ENCODE peak calls at places on chromosomes 16 and 17, in seven cellular contexts. F is Peyer's patch; Y is GM23338; H is small intestine; D is naive thymus-derived CD4-positive, alpha-beta T cell; I is sigmoid colon; P is pancreas. X is an unnamed sample. For H3K4me1, the result is how much of the 10 kb centered on the place peaks cover.

GRCh38 chr16:8714143-8714542 is 39.7 kb downstream of the ABAT start:
- DNase-seq in Y (peak), P (no peak), I (no peak), D (no peak), F (no peak), H (no peak), X (no peak)

GRCh38 chr16:72013888-72014538 is 5.5 kb downstream of the DHODH start:
- DNase-seq in Y (no peak), D (no peak), P (no peak), H (no peak), I (no peak), F (no peak), X (no peak)

GRCh38 chr16:86391987-86392386 is 118.3 kb upstream of the FOXF1 start:
- DNase-seq in Y (no peak), D (no peak), H (no peak), P (no peak), F (no peak), I (no peak), X (no peak)

GRCh38 chr16:64417711-64418227 is 704.1 kb downstream of the CDH11 start:
- DNase-seq in I (no peak), F (no peak), P (no peak), D (no peak), H (peak), Y (no peak), X (no peak)

GRCh38 chr17:43211480-43212402 is at the start of gene TMEM106A:
- DNase-seq in Y (peak), D (peak), I (peak), H (peak), F (peak), P (peak), X (peak)

GRCh38 chr16:13940397-13940933 is 20.5 kb downstream of the ERCC4 start:
- DNase-seq in Y (no peak), D (no peak), I (no peak), F (no peak), H (peak), P (no peak), X (no peak)

GRCh38 chr16:8962393-8963009 is 1.2 kb downstream of the USP7 start:
- DNase-seq in I (no peak), P (peak), F (peak), Y (peak), D (peak), H (peak), X (peak)

GRCh38 chr17:59357219-59357699 is 25.8 kb downstream of the YPEL2 start:
- DNase-seq in F (no peak), P (no peak), I (no peak), H (no peak), Y (no peak), D (no peak), X (no peak)

GRCh38 chr16:6081320-6081976 is 983.9 kb upstream of the EEF2KMT start:
- DNase-seq in D (no peak), Y (peak), H (peak), F (peak), I (no peak), P (no peak), X (no peak)

GRCh38 chr17:67594115-67594878 is 123.4 kb upstream of the NOL11 start:
- DNase-seq in F (no peak), I (peak), D (no peak), Y (no peak), H (peak), P (no peak), X (no peak)

GRCh38 chr17:49104511-49105074 is 28.0 kb upstream of the B4GALNT2 start:
- DNase-seq in Y (no peak), P (no peak), I (no peak), F (no peak), D (no peak), H (no peak), X (no peak)

GRCh38 chr17:30476726-30477082 is 504 bp upstream of the GOSR1 start:
- DNase-seq in F (no peak), I (no peak), D (no peak), Y (peak), H (no peak), P (no peak), X (no peak)

GRCh38 chr16:86491643-86492030 is 18.7 kb upstream of the FOXF1 start:
- DNase-seq in H (no peak), F (no peak), Y (no peak), I (peak), P (no peak), D (no peak), X (no peak)

GRCh38 chr17:41959336-41960095 is 7.1 kb upstream of the CNP start:
- DNase-seq in I (no peak), F (no peak), D (no peak), P (no peak), H (no peak), Y (peak), X (no peak)

GRCh38 chr16:85665929-85666328 is 22.8 kb downstream of the GINS2 start:
- DNase-seq in F (no peak), P (peak), H (no peak), D (no peak), I (peak), Y (no peak), X (no peak)

GRCh38 chr16:31875112-31875803 is 1.7 kb downstream of the ZNF267 start:
- DNase-seq in P (no peak), D (no peak), F (no peak), H (no peak), Y (no peak), I (no peak), X (no peak)

GRCh38 chr17:73633736-73634135 is 10.5 kb downstream of the SDK2 start:
- DNase-seq in P (no peak), Y (no peak), D (no peak), I (peak), H (no peak), F (no peak), X (no peak)

GRCh38 chr17:32386844-32387243 is 36.9 kb downstream of the ZNF207 start:
- DNase-seq in P (no peak), H (no peak), I (no peak), F (no peak), D (no peak), Y (no peak), X (no peak)

GRCh38 chr17:32383926-32384434 is 34.0 kb downstream of the ZNF207 start:
- DNase-seq in P (no peak), I (no peak), F (no peak), Y (no peak), D (no peak), H (no peak), X (no peak)

GRCh38 chr17:32385121-32385520 is 35.2 kb downstream of the ZNF207 start:
- DNase-seq in Y (no peak), F (no peak), P (no peak), D (no peak), H (no peak), I (no peak), X (no peak)

GRCh38 chr17:32385971-32386370 is 36.0 kb downstream of the ZNF207 start:
- DNase-seq in F (no peak), D (no peak), I (no peak), P (no peak), H (no peak), Y (no peak), X (no peak)

DNA sequence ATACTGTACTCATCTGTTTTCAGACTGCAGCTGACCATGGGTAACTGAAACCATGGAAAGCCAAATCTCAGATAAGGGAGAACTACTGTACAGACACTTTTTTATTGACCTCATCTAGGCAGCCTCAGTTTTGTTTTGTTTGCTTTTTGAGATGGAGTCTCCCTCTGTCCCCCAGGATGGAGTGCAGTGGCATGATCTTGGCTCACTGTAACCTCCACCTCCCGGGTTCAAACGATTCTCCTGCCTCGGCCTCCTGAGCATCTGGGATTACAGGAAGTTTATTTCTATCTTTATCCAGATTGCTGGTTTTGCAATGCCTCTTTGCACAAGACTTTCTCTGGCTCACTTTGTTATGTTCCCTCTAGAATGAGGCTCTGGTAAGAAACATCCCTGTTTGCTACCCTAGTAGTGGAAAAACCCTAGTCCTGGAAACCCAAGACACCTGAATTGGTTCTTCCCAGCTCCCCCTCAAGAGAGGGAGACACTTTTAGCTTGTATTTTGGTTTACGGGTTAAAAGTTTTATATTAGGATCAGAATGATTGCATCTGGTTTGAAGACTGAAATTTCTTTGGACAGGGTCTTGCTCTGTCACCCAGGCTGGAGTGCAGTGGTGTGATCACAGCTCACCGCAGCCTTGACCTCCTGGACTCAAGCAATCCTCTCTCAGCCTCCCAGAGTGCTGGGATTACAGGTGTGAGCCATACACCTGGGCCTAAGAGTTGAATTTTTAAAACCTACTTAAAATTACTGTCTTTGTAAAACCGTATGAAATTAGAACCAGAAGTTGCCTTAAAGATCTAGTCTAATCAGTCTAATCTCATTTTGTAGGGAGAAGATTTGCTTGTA is 38.9 kb downstream of the ZNF207 start:
- DNase-seq in P (no peak), F (no peak), D (no peak), Y (no peak), I (no peak), H (no peak), X (no peak)
- H3K4me1 ChIP-seq in P (under half), F (under half), D (under half), Y (under half), I (under half), H (under half), X (under half)

GRCh38 chr17:2940352-2940751 is 123.1 kb downstream of the OR1D5 start:
- DNase-seq in D (no peak), F (no peak), I (peak), Y (peak), P (peak), H (no peak), X (no peak)
- H3K4me3 ChIP-seq in D (no peak), F (peak), I (peak), Y (no peak), P (no peak), H (no peak), X (no peak)

GRCh38 chr17:19307521-19307920 is 55.0 kb downstream of the B9D1 start:
- DNase-seq in H (no peak), Y (no peak), P (no peak), I (peak), D (no peak), F (no peak), X (no peak)
- H3K27ac ChIP-seq in H (no peak), Y (no peak), P (no peak), I (no peak), D (no peak), F (no peak), X (no peak)

DNA sequence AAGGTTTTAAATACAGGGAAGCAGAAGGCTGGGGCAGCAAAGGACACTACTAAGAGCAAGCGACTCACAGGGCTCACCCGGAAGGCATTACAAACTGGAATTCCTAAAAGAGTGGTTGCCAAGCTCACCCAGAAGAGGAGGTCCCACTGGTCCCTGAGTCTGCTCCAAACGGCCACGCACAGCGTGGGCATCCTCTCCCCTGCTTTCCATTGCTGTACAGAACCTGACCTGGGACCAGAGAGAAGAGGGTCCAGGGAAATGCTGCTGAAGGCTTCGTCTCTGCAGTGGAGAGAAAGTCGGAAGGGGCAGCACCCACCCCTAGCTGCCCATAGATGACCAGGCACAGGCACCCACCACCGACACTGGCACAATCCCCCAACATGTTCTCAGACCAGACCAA is 67.2 kb downstream of the ADCY9 start:
- DNase-seq in Y (no peak), P (no peak), D (no peak), F (no peak), H (no peak), I (peak), X (no peak)
- H3K4me1 ChIP-seq in Y (under half), P (under half), D (under half), F (under half), H (under half), I (under half), X (under half)

DNA sequence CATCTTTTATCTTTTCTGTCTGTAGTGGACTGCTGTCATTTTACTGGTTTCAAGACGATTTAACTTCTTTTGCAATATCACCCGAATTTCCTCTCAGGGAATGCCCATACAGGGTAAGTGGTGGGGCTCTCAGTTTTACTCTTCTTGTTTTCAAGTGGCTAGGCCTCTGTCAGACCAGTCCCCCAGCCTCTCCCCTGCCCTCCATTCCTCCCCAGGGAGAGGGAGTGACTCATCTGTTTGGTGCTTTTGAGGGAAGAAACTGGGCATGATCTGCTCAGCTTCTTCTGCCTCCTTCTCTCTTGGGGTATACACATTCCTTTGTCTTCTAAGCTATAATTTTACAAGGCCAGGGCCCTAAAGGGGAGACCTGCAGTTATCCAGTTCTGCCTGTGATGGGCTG is 332.0 kb downstream of the CBLN1 start:
- DNase-seq in I (no peak), D (no peak), F (no peak), P (no peak), H (no peak), Y (no peak), X (no peak)
- H3K4me3 ChIP-seq in I (no peak), D (no peak), F (no peak), P (no peak), H (no peak), Y (no peak), X (no peak)

GRCh38 chr17:81403040-81403467 is 7.8 kb downstream of the BAHCC1 start:
- DNase-seq in P (no peak), Y (peak), I (no peak), D (no peak), H (no peak), F (no peak), X (no peak)
- H3K27ac ChIP-seq in P (no peak), Y (no peak), I (peak), D (no peak), H (peak), F (peak), X (no peak)

DNA sequence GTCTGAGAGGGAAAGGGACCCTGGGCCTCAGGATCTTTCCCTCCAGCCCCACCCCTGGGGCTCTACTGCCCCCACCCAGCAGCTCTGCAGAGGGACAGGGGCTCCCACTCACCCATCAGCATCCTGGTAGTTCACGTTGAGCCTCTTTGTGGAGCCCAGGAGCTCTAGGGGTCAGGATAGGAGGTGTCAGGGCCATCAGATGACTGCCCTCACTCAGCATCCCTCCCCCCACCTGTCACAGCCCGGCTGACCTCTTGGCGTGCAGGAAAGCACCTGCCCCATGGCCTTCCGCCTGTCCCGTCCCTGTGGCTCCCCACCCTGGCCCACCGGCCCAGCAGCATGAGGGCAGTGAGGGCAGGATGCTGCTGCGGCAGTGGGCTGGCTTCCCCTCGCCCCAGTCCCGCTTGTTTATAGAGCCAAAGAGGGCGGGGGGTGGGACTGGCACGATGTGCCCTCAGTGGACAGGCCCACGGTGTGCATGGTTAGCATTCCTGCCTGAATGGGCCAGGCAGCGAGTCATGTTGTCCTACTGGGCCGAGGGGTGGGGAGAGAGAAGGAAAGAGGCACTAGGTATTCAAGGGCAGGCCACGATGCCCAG is 7.1 kb downstream of the CASKIN2 start:
- DNase-seq in I (no peak), F (no peak), Y (no peak), D (no peak), H (no peak), P (no peak), X (no peak)
- H3K4me1 ChIP-seq in I (half or more), F (under half), Y (under half), D (under half), H (under half), P (under half), X (under half)

GRCh38 chr16:21610766-21611165 is 11.4 kb downstream of the METTL9 start:
- DNase-seq in I (no peak), F (no peak), D (no peak), P (no peak), H (peak), Y (no peak), X (no peak)

GRCh38 chr16:21610006-21610544 is 10.7 kb downstream of the METTL9 start:
- DNase-seq in P (no peak), D (no peak), Y (peak), H (no peak), F (no peak), I (no peak), X (no peak)

GRCh38 chr16:21611178-21611545 is 11.8 kb downstream of the METTL9 start:
- DNase-seq in H (no peak), Y (no peak), P (no peak), D (no peak), I (no peak), F (no peak), X (no peak)

GRCh38 chr16:21611546-21612384 is 12.4 kb downstream of the METTL9 start:
- DNase-seq in D (no peak), P (no peak), I (no peak), F (no peak), H (no peak), Y (no peak), X (no peak)

DNA sequence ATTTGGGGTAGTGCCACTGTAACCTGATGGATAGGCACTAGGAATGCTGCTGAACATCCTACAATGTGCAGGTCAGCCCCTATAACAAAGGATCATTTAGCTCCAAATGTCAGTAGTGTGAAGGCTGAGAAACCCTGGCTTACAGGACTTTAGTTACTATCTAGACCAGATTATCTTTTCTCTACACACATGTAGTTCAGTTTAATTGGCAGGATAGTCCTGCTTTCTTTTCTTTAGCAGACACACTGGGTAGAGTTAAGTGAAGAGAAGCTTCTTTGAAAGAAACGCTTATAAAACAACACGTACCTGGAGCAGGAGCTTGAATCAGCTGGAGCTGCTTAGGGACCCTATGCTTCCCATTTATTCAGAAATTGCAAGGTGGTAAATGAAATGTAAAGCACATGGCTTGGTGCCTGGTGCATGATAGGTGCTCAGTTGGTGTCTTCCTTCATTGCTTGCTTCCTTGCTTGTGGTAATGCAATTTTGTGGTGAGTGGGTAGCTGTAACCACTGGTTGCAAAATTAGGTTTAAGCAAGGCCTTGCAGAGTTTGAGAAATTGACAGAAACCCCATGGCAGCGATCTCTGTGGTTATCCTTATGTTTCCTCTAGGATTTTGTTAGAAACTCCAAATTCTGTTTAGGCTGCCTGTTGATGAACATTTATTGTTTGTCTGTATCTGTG is 9.4 kb downstream of the METTL9 start:
- DNase-seq in H (peak), D (no peak), Y (no peak), P (no peak), I (no peak), F (no peak), X (no peak)
- H3K4me3 ChIP-seq in H (no peak), D (peak), Y (no peak), P (no peak), I (no peak), F (no peak), X (no peak)

GRCh38 chr17:54373970-54374369 is 526.7 kb upstream of the TOM1L1 start:
- DNase-seq in F (no peak), H (no peak), D (no peak), I (no peak), P (no peak), Y (no peak), X (no peak)

GRCh38 chr17:54372071-54372720 is 528.5 kb upstream of the TOM1L1 start:
- DNase-seq in F (no peak), D (no peak), Y (peak), P (no peak), H (no peak), I (no peak), X (no peak)
- H3K27ac ChIP-seq in F (no peak), D (no peak), Y (no peak), P (no peak), H (no peak), I (no peak), X (no peak)

GRCh38 chr16:67194257-67194656 is 2.3 kb downstream of the E2F4 start:
- DNase-seq in F (no peak), I (no peak), H (no peak), D (no peak), P (no peak), Y (no peak), X (no peak)
- H3K4me1 ChIP-seq in F (under half), I (under half), H (under half), D (under half), P (under half), Y (under half), X (under half)

X was measured in effector memory CD4-positive, alpha-beta T cell.